ENCODE peak calls at places on chromosomes 12 and 14, in eight cellular contexts. D is stimulated activated CD8-positive, alpha-beta memory T cell treated with anti-CD3 and anti-CD28 coated beads, Interleukin-12 subunit alpha, Interleukin-12 subunit beta, amount 100 ng/mL, for 1 hour; X is naive thymus-derived CD8-positive, alpha-beta T cell; P is nucleus accumbens; H is activated CD8-positive, alpha-beta memory T cell treated with anti-CD3 and anti-CD28 coated beads for 48 hours; A is T1000; N is cerebellar cortex; C is AG20443. G is an unnamed sample.

GRCh38 chr14:87407344-87407743 is 585.6 kb downstream of the GALC start:
- DNase-seq in P (no peak), A (no peak), X (no peak), H (no peak), N (no peak), C (no peak), D (no peak), G (no peak)

GRCh38 chr14:23114669-23115491 is 4.2 kb downstream of the CEBPE start:
- DNase-seq in A (peak; percentile 69), H (no peak), C (peak; percentile 96), X (no peak), D (no peak), P (no peak), N (no peak), G (no peak)

GRCh38 chr14:51650721-51651387 is 856 bp upstream of the FRMD6 start:
- DNase-seq in H (no peak), N (peak; percentile 23), A (no peak), C (no peak), P (no peak), X (no peak), D (no peak), G (peak; percentile 10)

GRCh38 chr12:11171953-11172675 is 1.1 kb downstream of the SMIM10L1 start:
- DNase-seq in C (peak; percentile 16), P (no peak), X (no peak), D (no peak), A (no peak), N (peak; percentile 49), H (no peak), G (no peak)

GRCh38 chr12:62135553-62136200 is 124.5 kb upstream of the USP15 start:
- DNase-seq in N (no peak), C (no peak), P (no peak), D (no peak), X (no peak), H (no peak), A (no peak), G (no peak)

GRCh38 chr12:47394070-47394469 is 311.8 kb downstream of the RPAP3 start:
- DNase-seq in A (no peak), H (no peak), P (no peak), X (no peak), C (no peak), N (peak; percentile 56), D (no peak), G (no peak)

GRCh38 chr12:6688543-6688999 is 604 bp downstream of the ZNF384 start:
- DNase-seq in N (no peak), P (no peak), D (peak; percentile 70), H (no peak), A (no peak), X (no peak), C (no peak), G (no peak)

GRCh38 chr12:65536876-65537661 is 258.6 kb downstream of the MSRB3 start:
- DNase-seq in C (peak; percentile 92), X (no peak), P (no peak), H (no peak), D (no peak), N (peak; percentile 95), A (no peak), G (no peak)

GRCh38 chr14:52043690-52044089 is 25.2 kb downstream of the NID2 start:
- DNase-seq in D (peak; percentile 13), C (peak; percentile 36), A (no peak), X (peak; percentile 10), N (no peak), H (no peak), P (no peak), G (peak; percentile 51)

GRCh38 chr12:6285532-6286306 is 24.8 kb upstream of the PLEKHG6 start:
- DNase-seq in P (no peak), D (no peak), C (no peak), H (no peak), X (no peak), A (no peak), N (no peak), G (no peak)

GRCh38 chr14:75487155-75487671 is 35.1 kb upstream of the BATF start:
- DNase-seq in X (no peak), P (no peak), H (no peak), C (no peak), N (no peak), D (no peak), A (no peak), G (no peak)